ENCODE peak calls at places on chromosomes 16 and 17, in four cellular contexts. J is NCI-H1092, U is A549, S is hippocampal formation. Y is an unnamed sample.

GRCh38 chr17:16449121-16449570 is 33.8 kb downstream of the TRPV2 start:
- DNase-seq in J (no peak), U (no peak), S (no peak), Y (no peak)

GRCh38 chr17:75105269-75106080 is 4.3 kb upstream of the ARMC7 start:
- DNase-seq in J (peak), U (peak), S (no peak), Y (no peak)

GRCh38 chr17:82835766-82836512 is 3.9 kb downstream of the ZNF750 start:
- DNase-seq in J (no peak), U (no peak), S (no peak), Y (no peak)

GRCh38 chr17:56973520-56973919 is 4.4 kb upstream of the SCPEP1 start:
- DNase-seq in J (no peak), U (no peak), S (no peak), Y (no peak)

GRCh38 chr17:61238455-61238933 is 161.1 kb upstream of the TBX2 start:
- DNase-seq in J (no peak), U (no peak), S (no peak), Y (no peak)

GRCh38 chr16:85306071-85306792 is 194.0 kb upstream of the CIBAR2 start:
- DNase-seq in J (no peak), U (no peak), S (no peak), Y (peak)

GRCh38 chr16:75965504-75966374 is 239.4 kb upstream of the CPHXL start:
- DNase-seq in J (no peak), U (no peak), S (peak), Y (no peak)

GRCh38 chr16:27314161-27314723 is 468 bp downstream of the IL4R start:
- DNase-seq in J (no peak), U (peak), S (no peak), Y (no peak)

GRCh38 chr16:29710227-29711219 is 31.5 kb downstream of the QPRT start:
- DNase-seq in J (no peak), U (peak), S (peak), Y (peak)

GRCh38 chr17:44108440-44109311 is 14.8 kb downstream of the HDAC5 start:
- DNase-seq in J (no peak), U (peak), S (no peak), Y (peak)

GRCh38 chr17:6494239-6494941 is 50.1 kb downstream of the PIMREG start:
- DNase-seq in J (no peak), U (no peak), S (no peak), Y (no peak)

GRCh38 chr16:68636818-68637217 is 8.3 kb upstream of the CDH3 start:
- DNase-seq in J (no peak), U (no peak), S (no peak), Y (no peak)

GRCh38 chr16:64292953-64293352 is 828.9 kb downstream of the CDH11 start:
- DNase-seq in J (no peak), U (no peak), S (no peak), Y (no peak)

GRCh38 chr17:66829386-66829864 is 5.5 kb upstream of the CACNG5 start:
- DNase-seq in J (no peak), U (no peak), S (no peak), Y (no peak)

GRCh38 chr16:2270070-2270462 is 2.1 kb upstream of the RNPS1 start:
- DNase-seq in J (no peak), U (no peak), S (no peak), Y (no peak)

GRCh38 chr17:40857535-40857934 is 9.5 kb downstream of the KRT12 start:
- DNase-seq in J (no peak), U (no peak), S (no peak), Y (no peak)

GRCh38 chr17:63774141-63774981 is at the start of gene DDX42:
- DNase-seq in J (peak), U (peak), S (no peak), Y (no peak)

GRCh38 chr17:83200231-83200699 is 120.9 kb downstream of the METRNL start:
- DNase-seq in J (no peak), U (no peak), S (no peak), Y (no peak)

GRCh38 chr16:72905581-72905980 is 142.3 kb downstream of the ZFHX3 start:
- DNase-seq in J (no peak), U (no peak), S (no peak), Y (no peak)

GRCh38 chr17:48540213-48540612 is 4.7 kb downstream of the HOXB2 start:
- DNase-seq in J (no peak), U (no peak), S (no peak), Y (no peak)